ENCODE peak calls at places on chromosome 11, in nine cellular contexts. F is iPS-NIHi11; M is ACHN; P is head of caudate nucleus; A is EH; W is stimulated activated CD4-positive, alpha-beta T cell treated with anti-CD3 and anti-CD28 coated beads, Interleukin-15, amount 100 ng/mL, for 24 hours; G is NCI-H2029 treated with DMSO at 0.1 percent for 48 hours; N is fibroblast of the aortic adventitia; I is astrocyte of the spinal cord. E is an unnamed sample.

GRCh38 chr11:10573556-10573955 is 5.1 kb upstream of the LYVE1 start:
- DNase-seq in P (no peak), M (no peak), F (no peak), A (no peak), I (no peak), W (no peak), G (no peak), N (no peak), E (no peak)

GRCh38 chr11:134780486-134781155 is 368.6 kb upstream of the B3GAT1 start:
- DNase-seq in G (no peak), W (no peak), A (no peak), M (no peak), I (no peak), N (no peak), P (no peak), F (no peak), E (no peak)

GRCh38 chr11:130434521-130435223 is 6.3 kb upstream of the ADAMTS8 start:
- DNase-seq in N (peak; percentile 89), A (peak; percentile 85), G (peak; percentile 82), P (peak; percentile 82), I (peak; percentile 87), M (peak; percentile 73), W (peak; percentile 77), F (peak; percentile 66), E (peak; percentile 59)

GRCh38 chr11:32792948-32793475 is 1.4 kb downstream of the CCDC73 start:
- DNase-seq in F (peak; percentile 51), G (peak; percentile 50), P (peak; percentile 73), N (peak; percentile 58), A (peak; percentile 47), I (peak; percentile 52), W (peak; percentile 79), M (peak; percentile 55), E (no peak)

GRCh38 chr11:102614485-102614884 is 10.6 kb downstream of the MMP20 start:
- DNase-seq in W (no peak), M (peak; percentile 28), A (no peak), N (no peak), P (no peak), I (no peak), G (no peak), F (no peak), E (no peak)

GRCh38 chr11:31959711-31960110 is 131.2 kb upstream of the RCN1 start:
- DNase-seq in A (peak; percentile 78), I (peak; percentile 25), F (no peak), N (peak; percentile 8), P (no peak), W (no peak), M (no peak), G (no peak), E (no peak)

GRCh38 chr11:61002598-61002997 is 31.1 kb downstream of the CD6 start:
- DNase-seq in N (no peak), I (no peak), A (no peak), F (no peak), P (no peak), G (no peak), M (no peak), W (no peak), E (no peak)

GRCh38 chr11:130174642-130175041 is 15.1 kb downstream of the ST14 start:
- DNase-seq in W (no peak), N (no peak), I (no peak), G (no peak), A (no peak), F (no peak), M (no peak), P (no peak), E (no peak)

GRCh38 chr11:115324569-115325432 is 179.4 kb downstream of the CADM1 start:
- DNase-seq in G (peak; percentile 52), N (peak; percentile 23), M (peak; percentile 75), W (peak; percentile 5), I (peak; percentile 71), F (peak; percentile 67), P (no peak), A (peak; percentile 65), E (peak; percentile 47)

GRCh38 chr11:44333271-44334218 is 23.6 kb upstream of the ALX4 start:
- DNase-seq in M (no peak), P (no peak), I (no peak), A (peak; percentile 25), N (peak; percentile 54), W (no peak), F (no peak), G (no peak), E (no peak)

GRCh38 chr11:132050577-132051180 is 680.3 kb downstream of the NTM start:
- DNase-seq in W (no peak), F (no peak), P (no peak), I (no peak), A (peak; percentile 61), M (no peak), G (no peak), N (no peak), E (no peak)

GRCh38 chr11:61361686-61362541 is at the start of the genes CYB561A3 and TMEM138:
- DNase-seq in A (peak; percentile 94), M (peak; percentile 91), G (peak; percentile 92), W (peak; percentile 96), N (peak; percentile 93), F (peak; percentile 97), I (peak; percentile 95), P (peak; percentile 94), E (peak; percentile 76)

E was measured in LNCaP clone FGC.